ENCODE peak calls at places on chromosomes 6 and 20, in eight cellular contexts. F is kidney tubule cell; T is cardiac muscle cell; R is NCI-H2029; D is memory B cell; H is activated CD4-positive, alpha-beta T cell treated with anti-CD3 and anti-CD28 coated beads, Interleukin-2, amount 50 U/mL, for 4 hours; U is BJ; J is NCI-H460. E is an unnamed sample.

GRCh38 chr6:144007455-144007778 is 642 bp downstream of the PLAGL1 start:
- DNase-seq in F (no peak), T (no peak), R (no peak), D (no peak), H (no peak), U (no peak), J (no peak), E (no peak)

GRCh38 chr20:25461766-25462165 is 54.3 kb downstream of the GINS1 start:
- DNase-seq in F (no peak), T (no peak), R (no peak), D (no peak), H (no peak), U (no peak), J (no peak), E (no peak)

GRCh38 chr6:101666256-101666655 is 272.7 kb downstream of the GRIK2 start:
- DNase-seq in F (peak; percentile 91), T (no peak), R (peak; percentile 76), D (no peak), H (no peak), U (peak; percentile 25), J (no peak), E (no peak)

GRCh38 chr6:164085086-164085485 is 670.6 kb downstream of the QKI start:
- DNase-seq in F (no peak), T (no peak), R (no peak), D (no peak), H (no peak), U (no peak), J (no peak), E (no peak)

GRCh38 chr6:14635195-14635594 is 517.6 kb downstream of the CD83 start:
- DNase-seq in F (peak; percentile 52), T (no peak), R (no peak), D (no peak), H (peak; percentile 26), U (no peak), J (no peak), E (no peak)

GRCh38 chr20:14288341-14289330 is 48.8 kb downstream of the FLRT3 start:
- DNase-seq in F (peak; percentile 98), T (no peak), R (no peak), D (no peak), H (no peak), U (no peak), J (peak; percentile 31), E (no peak)

GRCh38 chr20:3203315-3204123 is 963 bp downstream of the DDRGK1 start:
- DNase-seq in F (peak; percentile 65), T (peak; percentile 20), R (peak; percentile 66), D (peak; percentile 22), H (no peak), U (no peak), J (no peak), E (peak; percentile 52)

GRCh38 chr20:34891166-34892062 is 15.0 kb downstream of the ACSS2 start:
- DNase-seq in F (peak; percentile 65), T (no peak), R (no peak), D (no peak), H (no peak), U (peak; percentile 51), J (no peak), E (no peak)

GRCh38 chr6:24296944-24297343 is 60.9 kb downstream of the DCDC2 start:
- DNase-seq in F (no peak), T (no peak), R (no peak), D (no peak), H (no peak), U (no peak), J (no peak), E (no peak)